ENCODE peak calls at places on chromosome 3, in ten cellular contexts. U, V, O, S, F, B, L, G, H and I are unnamed samples.

GRCh38 chr3:73950781-73951180 is 326.0 kb upstream of the PDZRN3 start:
- DNase-seq in U (no peak), V (no peak), O (no peak), S (no peak), F (no peak), B (no peak), L (no peak), G (no peak), H (no peak), I (no peak)

GRCh38 chr3:107458871-107459270 is 63.9 kb upstream of the BBX start:
- DNase-seq in U (no peak), V (peak; percentile 8), O (no peak), S (no peak), F (no peak), B (no peak), L (peak; percentile 4), G (no peak), H (no peak), I (no peak)

GRCh38 chr3:138468886-138469285 is 34.5 kb downstream of the ESYT3 start:
- DNase-seq in U (no peak), V (no peak), O (no peak), S (no peak), F (no peak), B (no peak), L (no peak), G (no peak), H (no peak), I (peak; percentile 86)

GRCh38 chr3:106004137-106004600 is 135.4 kb upstream of the CBLB start:
- DNase-seq in U (no peak), V (peak; percentile 90), O (no peak), S (peak; percentile 91), F (no peak), B (no peak), L (peak; percentile 44), G (no peak), H (no peak), I (no peak)

GRCh38 chr3:126464093-126464492 is 11.6 kb downstream of the ZXDC start:
- DNase-seq in U (no peak), V (no peak), O (no peak), S (no peak), F (no peak), B (no peak), L (no peak), G (no peak), H (no peak), I (peak; percentile 25)

GRCh38 chr3:40414270-40414669 is 27.3 kb downstream of the ENTPD3 start:
- DNase-seq in U (no peak), V (no peak), O (no peak), S (no peak), F (no peak), B (no peak), L (no peak), G (no peak), H (no peak), I (no peak)

GRCh38 chr3:2250783-2251182 is 152.1 kb downstream of the CNTN4 start:
- DNase-seq in U (no peak), V (no peak), O (no peak), S (no peak), F (no peak), B (no peak), L (no peak), G (no peak), H (no peak), I (no peak)

GRCh38 chr3:24355806-24356205 is 138.8 kb downstream of the THRB start:
- DNase-seq in U (no peak), V (peak; percentile 9), O (no peak), S (no peak), F (no peak), B (no peak), L (no peak), G (no peak), H (no peak), I (no peak)

GRCh38 chr3:162602619-162603018 is 1106.0 kb downstream of the OTOL1 start:
- DNase-seq in U (no peak), V (no peak), O (no peak), S (no peak), F (no peak), B (no peak), L (no peak), G (no peak), H (no peak), I (no peak)

GRCh38 chr3:170724599-170724998 is 138.7 kb upstream of the SLC7A14 start:
- DNase-seq in U (peak; percentile 67), V (peak; percentile 92), O (no peak), S (peak; percentile 82), F (no peak), B (no peak), L (no peak), G (no peak), H (no peak), I (peak; percentile 70)

GRCh38 chr3:142997330-142997729 is 4.0 kb upstream of the U2SURP start:
- DNase-seq in U (no peak), V (peak; percentile 27), O (no peak), S (no peak), F (no peak), B (no peak), L (no peak), G (no peak), H (no peak), I (no peak)

GRCh38 chr3:113537155-113537554 is 4.8 kb downstream of the SIDT1 start:
- DNase-seq in U (no peak), V (no peak), O (no peak), S (no peak), F (no peak), B (no peak), L (no peak), G (no peak), H (no peak), I (no peak)
- H3K27ac ChIP-seq in U (no peak overlapping the region), V (no peak overlapping the region), O (peak overlapping the region; percentile 69), S (no peak overlapping the region), F (no peak overlapping the region), B (no peak overlapping the region), L (peak overlapping the region; percentile 69), G (peak overlapping the region; percentile 37), H (no peak overlapping the region), I (no peak overlapping the region)

GRCh38 chr3:66153471-66153870 is 67.3 kb upstream of the SLC25A26 start:
- DNase-seq in U (no peak), V (peak; percentile 20), O (no peak), S (no peak), F (no peak), B (no peak), L (no peak), G (no peak), H (no peak), I (no peak)
- H3K4me3 ChIP-seq in U (peak overlapping the region; percentile 58), V (peak overlapping the region; percentile 50), O (peak overlapping the region; percentile 14), S (no peak overlapping the region), F (no peak overlapping the region), B (peak overlapping the region; percentile 28), L (no peak overlapping the region), G (no peak overlapping the region), H (peak overlapping the region; percentile 63), I (peak overlapping the region; percentile 44)

GRCh38 chr3:45597581-45597980 is 3.0 kb downstream of the LIMD1 start:
- DNase-seq in U (no peak), V (no peak), O (no peak), S (no peak), F (no peak), B (no peak), L (no peak), G (no peak), H (no peak), I (no peak)

GRCh38 chr3:45597166-45597565 is 2.6 kb downstream of the LIMD1 start:
- DNase-seq in U (peak; percentile 77), V (peak; percentile 76), O (peak; percentile 24), S (peak; percentile 59), F (no peak), B (no peak), L (no peak), G (peak; percentile 50), H (no peak), I (no peak)

GRCh38 chr3:45593708-45594601 is 596 bp upstream of the LIMD1 start:
- DNase-seq in U (peak; percentile 85), V (peak; percentile 53), O (peak; percentile 81), S (peak; percentile 68), F (peak; percentile 62), B (peak; percentile 82), L (peak; percentile 80), G (peak; percentile 78), H (peak; percentile 81), I (peak; percentile 81)

GRCh38 chr3:45596290-45596791 is 1.8 kb downstream of the LIMD1 start:
- DNase-seq in U (no peak), V (no peak), O (peak; percentile 59), S (no peak), F (no peak), B (no peak), L (no peak), G (no peak), H (no peak), I (no peak)

GRCh38 chr3:45595364-45596154 is 1.0 kb downstream of the LIMD1 start:
- DNase-seq in U (no peak), V (no peak), O (peak; percentile 73), S (no peak), F (no peak), B (peak; percentile 67), L (peak; percentile 26), G (peak; percentile 41), H (peak; percentile 65), I (peak; percentile 76)
- H3K4me1 ChIP-seq in U (peaks cover 27% of the 10 kb centered on the region), V (peaks cover 41% of the 10 kb centered on the region), O (peaks cover 74% of the 10 kb centered on the region), S (peaks cover 36% of the 10 kb centered on the region), F (peaks cover 16% of the 10 kb centered on the region), B (peaks cover 51% of the 10 kb centered on the region), L (peaks cover 48% of the 10 kb centered on the region), G (peaks cover 50% of the 10 kb centered on the region), H (peaks cover 76% of the 10 kb centered on the region), I (peaks cover 74% of the 10 kb centered on the region)

DNA sequence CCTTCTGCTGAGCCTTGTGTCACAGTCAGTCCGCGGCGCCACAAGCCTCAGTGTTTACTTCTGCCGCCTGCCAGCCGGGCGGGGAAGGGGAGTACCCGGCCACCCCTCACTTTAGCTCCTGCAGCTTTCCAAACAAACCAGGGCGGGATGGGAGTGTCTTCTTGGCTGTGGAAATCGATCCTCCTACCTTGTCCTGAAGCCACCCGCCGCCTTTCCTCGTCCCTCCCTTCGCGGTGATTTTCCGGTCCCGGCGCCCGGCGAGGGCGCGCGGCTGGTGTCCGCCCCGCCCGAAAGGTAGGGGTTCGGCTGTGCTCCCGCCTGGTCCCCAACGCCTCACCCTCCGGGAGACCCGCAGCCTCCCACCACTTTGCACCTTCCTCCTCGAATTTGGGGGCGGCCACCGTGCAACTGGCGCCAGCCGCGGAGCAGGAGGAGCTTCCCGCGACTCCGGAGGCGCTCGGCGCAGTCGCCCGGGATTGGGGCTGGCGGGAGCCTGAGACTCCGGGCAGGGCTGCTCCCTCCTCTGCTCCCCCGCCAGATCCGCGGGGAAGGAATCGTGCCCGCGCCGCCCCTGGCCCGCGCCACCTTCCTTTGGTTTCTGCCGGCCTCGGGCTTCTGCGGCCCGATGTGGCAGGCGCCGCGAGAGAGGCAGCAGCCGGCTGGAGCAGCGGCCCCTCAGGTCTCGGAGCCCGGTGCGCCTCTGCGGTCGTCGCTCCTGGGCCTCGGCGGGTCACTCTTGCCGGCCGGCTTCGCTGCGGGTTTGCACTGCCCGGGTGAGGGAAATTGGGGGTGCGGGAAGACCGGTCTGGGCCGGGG is 30.7 kb upstream of the ST3GAL6 start:
- DNase-seq in U (peak; percentile 67), V (peak; percentile 22), O (peak; percentile 23), S (no peak), F (peak; percentile 56), B (peak; percentile 59), L (peak; percentile 31), G (peak; percentile 52), H (peak; percentile 61), I (peak; percentile 72)
- H3K27ac ChIP-seq in U (peak overlapping the region; percentile 86), V (peak overlapping the region; percentile 44), O (peak overlapping the region; percentile 34), S (no peak overlapping the region), F (peak overlapping the region; percentile 61), B (peak overlapping the region; percentile 90), L (peak overlapping the region; percentile 22), G (peak overlapping the region; percentile 69), H (peak overlapping the region; percentile 92), I (peak overlapping the region; percentile 71)

GRCh38 chr3:125128861-125129501 is 73.2 kb upstream of the HEG1 start:
- DNase-seq in U (no peak), V (peak; percentile 99), O (no peak), S (peak; percentile 80), F (no peak), B (no peak), L (no peak), G (no peak), H (no peak), I (peak; percentile 59)
- H3K4me3 ChIP-seq in U (no peak overlapping the region), V (no peak overlapping the region), O (no peak overlapping the region), S (no peak overlapping the region), F (no peak overlapping the region), B (no peak overlapping the region), L (no peak overlapping the region), G (no peak overlapping the region), H (no peak overlapping the region), I (no peak overlapping the region)